ENCODE peak calls at places on chromosome 5, in six cellular contexts. Z is HepG2, U is HCT116, F is WTC11, Q is GM12878, D is K562. V is an unnamed sample.

GRCh38 chr5:126875303-126875785 is 98.4 kb downstream of the LMNB1 start:
- DNase-seq in Q (no peak), F (no peak), Z (no peak), U (no peak), D (no peak), V (no peak)

GRCh38 chr5:159450417-159450816 is 120.1 kb upstream of the IL12B start:
- DNase-seq in F (no peak), D (no peak), Z (no peak), U (no peak), Q (no peak), V (no peak)

GRCh38 chr5:127699416-127699815 is 3.8 kb upstream of the CCDC192 start:
- DNase-seq in Q (no peak), F (no peak), Z (no peak), U (no peak), D (no peak), V (no peak)

GRCh38 chr5:94181940-94182339 is 436.5 kb downstream of the KIAA0825 start:
- DNase-seq in Q (no peak), U (peak), D (no peak), F (peak), Z (peak), V (no peak)

GRCh38 chr5:137761020-137761516 is 6.9 kb upstream of the HNRNPA0 start:
- DNase-seq in Z (peak), Q (no peak), U (no peak), F (no peak), D (no peak), V (no peak)

GRCh38 chr5:170739446-170739845 is 44.1 kb upstream of the GABRP start:
- DNase-seq in Z (no peak), D (no peak), F (no peak), Q (no peak), U (no peak), V (no peak)

GRCh38 chr5:9441610-9442009 is 104.3 kb downstream of the SEMA5A start:
- DNase-seq in D (no peak), F (no peak), Z (no peak), Q (no peak), U (no peak), V (no peak)

GRCh38 chr5:133779828-133780475 is 167.6 kb upstream of the FSTL4 start:
- DNase-seq in D (no peak), Q (no peak), U (no peak), Z (no peak), F (peak), V (no peak)

GRCh38 chr5:92380069-92380770 is 997.1 kb upstream of the ARRDC3 start:
- DNase-seq in Z (no peak), D (no peak), F (no peak), Q (no peak), U (no peak), V (no peak)

GRCh38 chr5:94086194-94086593 is 344.8 kb upstream of the POU5F2 start:
- DNase-seq in U (no peak), Z (no peak), Q (no peak), F (no peak), D (no peak), V (no peak)

GRCh38 chr5:150512368-150512747 is 4.4 kb downstream of the NDST1 start:
- DNase-seq in D (no peak), F (no peak), Q (no peak), U (no peak), Z (no peak), V (no peak)

GRCh38 chr5:72648511-72648910 is 141.3 kb upstream of the ZNF366 start:
- DNase-seq in F (no peak), U (no peak), Q (no peak), D (no peak), Z (no peak), V (no peak)

DNA sequence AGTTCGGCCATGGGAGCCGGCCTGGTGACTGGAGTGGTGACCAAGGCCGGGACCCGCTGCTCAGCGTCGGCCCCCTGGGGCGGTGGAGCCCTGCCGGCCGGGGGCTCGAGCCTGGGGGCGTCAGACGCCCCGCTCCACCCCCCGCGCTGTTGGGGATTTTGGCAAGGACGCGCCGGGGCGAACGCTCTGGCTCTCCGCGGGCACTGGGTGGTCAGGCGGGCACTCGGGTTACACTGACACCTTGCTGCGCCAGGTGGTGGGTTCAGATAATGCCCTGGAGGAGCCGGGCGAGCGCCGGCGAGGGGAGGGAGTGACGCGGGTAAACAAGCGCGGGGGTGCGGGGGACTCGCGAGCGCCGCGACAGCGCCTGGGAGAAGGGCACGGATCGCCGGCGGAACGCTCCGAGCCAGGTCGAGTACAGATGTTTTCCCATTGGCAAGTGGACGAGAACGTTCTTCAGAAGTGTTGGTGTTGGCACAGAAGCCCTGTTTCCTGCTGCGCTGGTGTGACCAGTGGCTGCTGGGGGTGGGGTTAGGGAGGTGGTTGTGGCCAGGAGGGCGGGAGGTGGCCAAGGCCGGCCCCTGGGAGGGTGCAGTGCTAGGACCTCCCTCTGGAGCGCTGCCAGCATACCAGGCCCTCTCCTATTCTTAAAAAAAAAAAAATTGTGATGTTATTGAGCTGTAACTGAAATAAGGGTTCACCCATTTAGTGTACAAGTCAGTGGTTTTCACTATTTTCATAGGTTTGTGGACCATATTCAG is 773 bp downstream of the SQSTM1 start:
- DNase-seq in U (peak), Q (no peak), D (peak), F (peak), Z (peak), V (peak)
- TF ChIP-seq ATF3 in U (no peak), Q (no peak), D (peak), F (no peak), Z (no peak), V (no peak)

GRCh38 chr5:124824637-124825158 is 78.3 kb upstream of the ZNF608 start:
- DNase-seq in Q (no peak), D (no peak), F (no peak), Z (no peak), U (no peak), V (no peak)
- TF ChIP-seq ATF3 in Q (no peak), D (no peak), F (no peak), Z (no peak), U (no peak), V (no peak)

GRCh38 chr5:38921174-38921573 is 75.4 kb downstream of the OSMR start:
- DNase-seq in Q (no peak), U (no peak), D (no peak), F (peak), Z (no peak), V (no peak)
- TF ChIP-seq ATF3 in Q (no peak), U (no peak), D (no peak), F (no peak), Z (no peak), V (no peak)

DNA sequence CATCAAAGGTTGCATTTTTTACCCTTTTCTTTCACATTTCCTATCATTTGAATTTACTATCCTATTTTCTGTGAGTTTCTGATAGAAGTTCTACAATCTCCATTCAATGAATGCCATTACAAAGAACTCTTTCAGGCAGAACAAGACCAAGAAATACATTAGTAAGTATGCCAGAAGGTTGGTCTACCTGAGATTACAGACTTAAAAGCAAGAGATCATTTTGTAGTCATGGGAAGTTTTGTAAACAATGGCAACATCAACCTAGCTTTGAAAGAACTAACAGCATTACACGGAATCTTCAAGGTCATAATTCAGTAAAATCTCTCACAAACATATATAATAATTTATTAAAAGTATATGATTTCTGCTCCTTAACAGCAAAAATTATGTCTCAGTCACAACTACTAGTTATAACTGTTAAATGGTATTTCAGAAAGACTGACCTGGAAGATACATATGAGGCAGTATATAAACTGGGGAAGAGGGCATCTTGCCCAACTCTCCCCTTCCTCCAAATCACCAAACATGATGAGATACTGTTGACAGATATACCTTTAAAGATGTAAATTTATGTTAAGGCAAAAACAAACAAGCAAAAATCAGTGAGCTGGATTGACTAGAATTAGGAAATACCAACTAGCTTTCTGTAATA is 23.3 kb downstream of the TMEM161B start:
- DNase-seq in Z (peak), D (no peak), F (no peak), Q (no peak), U (no peak), V (no peak)
- TF ChIP-seq ATF3 in Z (no peak), D (no peak), F (no peak), Q (no peak), U (no peak), V (no peak)

GRCh38 chr5:987761-988160 is 20.8 kb upstream of the NKD2 start:
- DNase-seq in Q (no peak), U (no peak), Z (no peak), D (no peak), F (no peak), V (no peak)

GRCh38 chr5:994272-994607 is 14.4 kb upstream of the NKD2 start:
- DNase-seq in Q (no peak), Z (no peak), U (no peak), D (no peak), F (no peak), V (no peak)

GRCh38 chr5:991472-992267 is 16.9 kb upstream of the NKD2 start:
- DNase-seq in Z (no peak), D (no peak), U (no peak), Q (no peak), F (no peak), V (no peak)

GRCh38 chr5:988316-988715 is 20.3 kb upstream of the NKD2 start:
- DNase-seq in Q (no peak), F (no peak), U (no peak), Z (no peak), D (no peak), V (no peak)

GRCh38 chr5:989961-990530 is 18.6 kb upstream of the NKD2 start:
- DNase-seq in D (no peak), Q (no peak), Z (no peak), U (no peak), F (peak), V (no peak)
- TF ChIP-seq ATF3 in D (no peak), Q (no peak), Z (no peak), U (no peak), F (no peak), V (no peak)

GRCh38 chr5:77012601-77013000 is 17.6 kb upstream of the AGGF1 start:
- DNase-seq in D (no peak), F (no peak), Z (no peak), Q (no peak), U (no peak), V (no peak)
- TF ChIP-seq ATF3 in D (no peak), F (no peak), Z (no peak), Q (no peak), U (no peak), V (no peak)

GRCh38 chr5:129378961-129379360 is 81.1 kb upstream of the ADAMTS19 start:
- DNase-seq in D (no peak), Z (no peak), U (no peak), F (no peak), Q (no peak), V (no peak)

GRCh38 chr5:129382921-129383672 is 77.0 kb upstream of the ADAMTS19 start:
- DNase-seq in Q (no peak), Z (no peak), F (no peak), D (no peak), U (no peak), V (no peak)

GRCh38 chr5:129379406-129379805 is 80.7 kb upstream of the ADAMTS19 start:
- DNase-seq in D (no peak), Q (no peak), U (no peak), Z (no peak), F (no peak), V (no peak)

GRCh38 chr5:129372025-129372424 is 88.1 kb upstream of the ADAMTS19 start:
- DNase-seq in F (no peak), U (no peak), D (no peak), Q (no peak), Z (no peak), V (no peak)

GRCh38 chr5:129377504-129377903 is 82.6 kb upstream of the ADAMTS19 start:
- DNase-seq in Z (no peak), Q (no peak), U (no peak), F (no peak), D (no peak), V (no peak)
- TF ChIP-seq ATF3 in Z (no peak), Q (no peak), U (no peak), F (no peak), D (no peak), V (no peak)